ENCODE peak calls at places on chromosomes 3 and 15, in ten cellular contexts. Z is nephron progenitor cell; D is CD8-positive, alpha-beta T cell; E is upper lobe of right lung; O is endodermal cell; L is neural progenitor cell; P is neural crest cell; G is fibroblast of lung; M is HCT116; W is lower leg skin. H is an unnamed sample.

GRCh38 chr3:106018929-106019328 is 150.1 kb upstream of the CBLB start:
- DNase-seq in D (no peak), G (no peak), W (no peak), Z (no peak), P (no peak), M (no peak), L (no peak), O (no peak), E (no peak), H (no peak)

GRCh38 chr3:78165876-78166275 is 1126.0 kb downstream of the ROBO2 start:
- DNase-seq in Z (no peak), O (no peak), L (no peak), G (no peak), E (no peak), D (no peak), W (no peak), P (no peak), M (no peak), H (no peak)

GRCh38 chr3:155086041-155086440 is 5.9 kb downstream of the MME start:
- DNase-seq in O (no peak), L (no peak), G (no peak), D (no peak), E (no peak), P (no peak), M (no peak), Z (no peak), W (no peak), H (no peak)

GRCh38 chr3:78912217-78912616 is 855.6 kb downstream of the ROBO1 start:
- DNase-seq in Z (no peak), P (no peak), E (no peak), D (no peak), G (no peak), O (no peak), M (no peak), W (no peak), L (no peak), H (no peak)

GRCh38 chr3:105606052-105606451 is 239.3 kb downstream of the ALCAM start:
- DNase-seq in M (no peak), W (no peak), O (no peak), P (no peak), L (no peak), D (no peak), G (peak), E (no peak), Z (no peak), H (no peak)

GRCh38 chr3:124702950-124703349 is 27.3 kb upstream of the UMPS start:
- DNase-seq in L (no peak), Z (no peak), E (no peak), W (no peak), G (no peak), M (no peak), O (no peak), D (no peak), P (no peak), H (no peak)

GRCh38 chr3:66442254-66443249 is 58.3 kb downstream of the LRIG1 start:
- DNase-seq in L (peak), D (no peak), M (no peak), G (peak), Z (peak), P (no peak), O (peak), W (peak), E (peak), H (no peak)

GRCh38 chr3:31241533-31241932 is 291.2 kb upstream of the STT3B start:
- DNase-seq in W (no peak), M (no peak), E (no peak), P (no peak), Z (no peak), D (no peak), O (no peak), G (no peak), L (no peak), H (no peak)

GRCh38 chr15:59283717-59284336 is 77.2 kb downstream of the LDHAL6B start:
- DNase-seq in P (no peak), W (peak), E (no peak), L (no peak), M (peak), O (no peak), D (no peak), Z (no peak), G (no peak), H (no peak)

GRCh38 chr15:93111451-93111850 is 22.4 kb upstream of the RGMA start:
- DNase-seq in G (no peak), M (no peak), D (no peak), E (no peak), O (no peak), Z (no peak), P (no peak), W (no peak), L (no peak), H (no peak)

GRCh38 chr3:197392961-197393360 is 94.5 kb upstream of the DLG1 start:
- DNase-seq in Z (no peak), W (no peak), O (no peak), G (peak), P (no peak), M (no peak), D (no peak), L (no peak), E (no peak), H (no peak)

GRCh38 chr3:47414666-47415587 is 34.1 kb downstream of the PTPN23 start:
- DNase-seq in P (no peak), G (no peak), L (no peak), M (no peak), Z (no peak), D (no peak), W (no peak), O (no peak), E (no peak), H (no peak)

GRCh38 chr15:39273805-39274411 is 307.0 kb upstream of the THBS1 start:
- DNase-seq in D (no peak), L (no peak), G (peak), Z (no peak), E (no peak), O (no peak), W (no peak), M (no peak), P (no peak), H (no peak)

GRCh38 chr3:67937498-67938118 is 283.2 kb upstream of the SUCLG2 start:
- DNase-seq in L (no peak), P (no peak), O (no peak), D (no peak), Z (no peak), W (no peak), E (no peak), G (peak), M (no peak), H (no peak)

GRCh38 chr3:131361464-131362421 is 19.8 kb upstream of the NUDT16 start:
- DNase-seq in W (peak), L (peak), Z (peak), E (peak), D (no peak), O (peak), G (peak), M (peak), P (peak), H (peak)

GRCh38 chr3:112629425-112629824 is 11.5 kb downstream of the CCDC80 start:
- DNase-seq in L (no peak), O (peak), G (peak), M (peak), Z (no peak), P (no peak), W (peak), E (no peak), D (no peak), H (no peak)

GRCh38 chr15:100247228-100248225 is 94.2 kb downstream of the ADAMTS17 start:
- DNase-seq in G (no peak), P (no peak), Z (no peak), M (no peak), D (no peak), E (no peak), O (peak), L (no peak), W (peak), H (no peak)

GRCh38 chr3:132726341-132726823 is 4.2 kb upstream of the NPHP3 start:
- DNase-seq in Z (no peak), W (no peak), G (peak), D (no peak), P (no peak), E (no peak), M (no peak), O (no peak), L (peak), H (no peak)

GRCh38 chr15:31255732-31256384 is 70.8 kb upstream of the KLF13 start:
- DNase-seq in Z (no peak), O (no peak), E (peak), W (no peak), D (no peak), P (no peak), G (no peak), M (no peak), L (no peak), H (no peak)

GRCh38 chr3:179071161-179071568 is 444 bp downstream of the ZMAT3 start:
- DNase-seq in D (peak), L (no peak), W (no peak), Z (no peak), M (no peak), G (peak), E (no peak), P (no peak), O (no peak), H (no peak)

GRCh38 chr15:77836116-77836798 is 203.5 kb upstream of the LINGO1 start:
- DNase-seq in O (peak), M (peak), E (peak), Z (peak), D (no peak), L (peak), W (no peak), G (peak), P (no peak), H (no peak)

GRCh38 chr3:31105438-31106077 is 211.1 kb upstream of the GADL1 start:
- DNase-seq in D (no peak), M (no peak), Z (no peak), W (no peak), O (no peak), E (no peak), P (no peak), G (peak), L (no peak), H (no peak)

GRCh38 chr3:24512564-24513197 is 18.0 kb upstream of the THRB start:
- DNase-seq in O (no peak), L (no peak), G (no peak), Z (no peak), M (no peak), E (no peak), D (no peak), W (no peak), P (no peak), H (no peak)

GRCh38 chr15:88238618-88239430 is 17.7 kb downstream of the NTRK3 start:
- DNase-seq in W (no peak), D (no peak), P (no peak), E (peak), O (no peak), Z (no peak), L (no peak), G (peak), M (no peak), H (no peak)

GRCh38 chr3:194808709-194809108 is 123.0 kb downstream of the FAM43A start:
- DNase-seq in W (no peak), O (no peak), D (no peak), E (no peak), P (no peak), G (peak), L (no peak), Z (no peak), M (no peak), H (no peak)

GRCh38 chr3:187750513-187751123 is 5.3 kb upstream of the BCL6 start:
- DNase-seq in M (no peak), Z (peak), L (peak), D (no peak), G (peak), O (no peak), E (no peak), W (no peak), P (no peak), H (no peak)

GRCh38 chr15:62775932-62776331 is 266.6 kb upstream of the TPM1 start:
- DNase-seq in Z (no peak), O (peak), L (no peak), W (no peak), M (no peak), E (no peak), G (no peak), P (no peak), D (no peak), H (no peak)

GRCh38 chr3:170220871-170221270 is 1.4 kb upstream of the PRKCI start:
- DNase-seq in P (no peak), W (no peak), M (no peak), E (no peak), L (no peak), D (no peak), Z (no peak), O (no peak), G (peak), H (no peak)

GRCh38 chr3:52121813-52122212 is 32.4 kb downstream of the POC1A start:
- DNase-seq in E (no peak), M (no peak), O (no peak), Z (no peak), P (no peak), D (no peak), L (no peak), G (no peak), W (no peak), H (no peak)

GRCh38 chr3:167783781-167784180 is 48.3 kb downstream of the SERPINI1 start:
- DNase-seq in M (no peak), O (no peak), P (no peak), L (no peak), D (no peak), Z (no peak), G (peak), E (no peak), W (no peak), H (no peak)

GRCh38 chr3:24145981-24146822 is 201.1 kb downstream of the NR1D2 start:
- DNase-seq in E (no peak), G (peak), L (no peak), Z (no peak), W (no peak), O (no peak), M (no peak), D (no peak), P (no peak), H (no peak)

GRCh38 chr15:91948001-91948608 is 94.6 kb downstream of the SLCO3A1 start:
- DNase-seq in G (peak), E (no peak), D (no peak), O (peak), W (no peak), L (peak), P (no peak), Z (no peak), M (no peak), H (no peak)

GRCh38 chr15:101368868-101369642 is 74.0 kb upstream of the SNRPA1 start:
- DNase-seq in Z (no peak), L (no peak), E (no peak), D (no peak), M (no peak), O (no peak), W (no peak), G (no peak), P (no peak), H (no peak)

GRCh38 chr3:53084310-53085001 is 38.6 kb upstream of the SFMBT1 start:
- DNase-seq in G (peak), L (no peak), O (peak), D (no peak), W (no peak), E (peak), Z (no peak), M (no peak), P (no peak), H (no peak)

DNA sequence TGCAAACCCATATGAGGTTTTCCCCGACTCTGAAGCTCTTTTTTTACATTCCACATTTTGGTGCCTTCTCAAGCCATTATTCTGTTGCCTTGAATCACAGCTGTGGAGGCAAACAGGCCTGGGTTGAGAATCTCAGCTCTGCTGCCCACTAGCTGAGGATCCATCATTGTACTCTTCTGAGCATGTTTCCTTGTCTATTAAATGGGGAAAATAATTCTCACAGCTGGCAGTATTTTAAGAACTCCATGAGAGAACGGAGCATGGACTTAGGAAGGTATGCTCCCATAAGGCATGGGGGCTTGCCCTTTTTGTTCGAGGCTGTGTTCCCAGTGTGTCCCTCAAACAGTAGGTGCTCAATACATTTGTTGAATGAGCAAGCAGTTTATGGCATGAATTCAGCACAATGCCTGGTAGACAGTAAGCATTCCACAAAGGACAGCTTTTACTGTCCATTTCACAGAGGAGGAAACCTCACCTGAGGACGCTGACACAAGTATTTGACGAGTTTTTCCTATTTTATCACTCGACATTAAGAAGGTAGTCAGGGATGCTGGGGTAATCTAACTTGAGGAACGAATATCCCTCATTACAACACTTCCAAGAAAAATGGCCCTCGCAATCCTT is 2.2 kb upstream of the PTPRG start:
- DNase-seq in P (no peak), M (no peak), E (no peak), W (no peak), Z (no peak), O (no peak), G (no peak), L (no peak), D (no peak), H (no peak)
- TF ChIP-seq CTCF in P (peak), M (no peak), E (no peak), W (no peak), Z (no peak), O (peak), G (peak), L (no peak), D (no peak), H (no peak)

GRCh38 chr3:71456155-71456554 is 127.4 kb downstream of the FOXP1 start:
- DNase-seq in P (no peak), M (no peak), L (no peak), O (no peak), Z (no peak), W (no peak), D (no peak), G (no peak), E (no peak), H (no peak)
- TF ChIP-seq CTCF in P (no peak), M (no peak), L (no peak), O (no peak), Z (no peak), W (no peak), D (peak), G (peak), E (no peak), H (no peak)

GRCh38 chr3:13563321-13563720 is 14.4 kb downstream of the FBLN2 start:
- DNase-seq in O (no peak), D (no peak), L (no peak), P (no peak), G (no peak), Z (no peak), E (no peak), M (no peak), W (no peak), H (no peak)

GRCh38 chr3:13561967-13562366 is 13.0 kb downstream of the FBLN2 start:
- DNase-seq in M (no peak), L (no peak), W (no peak), Z (no peak), P (no peak), G (no peak), D (no peak), E (no peak), O (no peak), H (no peak)

GRCh38 chr3:13559751-13560540 is 11.0 kb downstream of the FBLN2 start:
- DNase-seq in O (no peak), D (no peak), G (peak), Z (no peak), E (no peak), P (no peak), W (no peak), L (no peak), M (no peak), H (no peak)

GRCh38 chr3:13563911-13564310 is 15.0 kb downstream of the FBLN2 start:
- DNase-seq in D (no peak), L (no peak), M (no peak), Z (no peak), O (no peak), P (no peak), G (no peak), W (no peak), E (no peak), H (no peak)

GRCh38 chr3:13561376-13561775 is 12.5 kb downstream of the FBLN2 start:
- DNase-seq in O (no peak), P (no peak), Z (no peak), M (no peak), L (no peak), D (no peak), E (no peak), G (no peak), W (no peak), H (no peak)
- TF ChIP-seq CTCF in O (no peak), P (no peak), Z (no peak), M (no peak), L (no peak), D (no peak), E (no peak), G (no peak), W (no peak), H (no peak)

GRCh38 chr3:14277557-14277956 is 98.9 kb downstream of the LSM3 start:
- DNase-seq in G (no peak), L (no peak), E (no peak), P (no peak), W (no peak), O (no peak), Z (no peak), D (no peak), M (no peak), H (no peak)

GRCh38 chr3:14273886-14274517 is 95.4 kb downstream of the LSM3 start:
- DNase-seq in P (no peak), Z (no peak), L (no peak), G (peak), D (no peak), M (no peak), W (no peak), O (peak), E (no peak), H (no peak)

GRCh38 chr3:14275962-14276909 is 97.6 kb downstream of the LSM3 start:
- DNase-seq in E (no peak), D (no peak), P (no peak), G (no peak), M (no peak), L (no peak), W (no peak), O (no peak), Z (no peak), H (no peak)

GRCh38 chr3:14274537-14274936 is 95.9 kb downstream of the LSM3 start:
- DNase-seq in P (no peak), Z (no peak), G (no peak), E (no peak), O (peak), D (no peak), W (no peak), M (no peak), L (peak), H (no peak)

DNA sequence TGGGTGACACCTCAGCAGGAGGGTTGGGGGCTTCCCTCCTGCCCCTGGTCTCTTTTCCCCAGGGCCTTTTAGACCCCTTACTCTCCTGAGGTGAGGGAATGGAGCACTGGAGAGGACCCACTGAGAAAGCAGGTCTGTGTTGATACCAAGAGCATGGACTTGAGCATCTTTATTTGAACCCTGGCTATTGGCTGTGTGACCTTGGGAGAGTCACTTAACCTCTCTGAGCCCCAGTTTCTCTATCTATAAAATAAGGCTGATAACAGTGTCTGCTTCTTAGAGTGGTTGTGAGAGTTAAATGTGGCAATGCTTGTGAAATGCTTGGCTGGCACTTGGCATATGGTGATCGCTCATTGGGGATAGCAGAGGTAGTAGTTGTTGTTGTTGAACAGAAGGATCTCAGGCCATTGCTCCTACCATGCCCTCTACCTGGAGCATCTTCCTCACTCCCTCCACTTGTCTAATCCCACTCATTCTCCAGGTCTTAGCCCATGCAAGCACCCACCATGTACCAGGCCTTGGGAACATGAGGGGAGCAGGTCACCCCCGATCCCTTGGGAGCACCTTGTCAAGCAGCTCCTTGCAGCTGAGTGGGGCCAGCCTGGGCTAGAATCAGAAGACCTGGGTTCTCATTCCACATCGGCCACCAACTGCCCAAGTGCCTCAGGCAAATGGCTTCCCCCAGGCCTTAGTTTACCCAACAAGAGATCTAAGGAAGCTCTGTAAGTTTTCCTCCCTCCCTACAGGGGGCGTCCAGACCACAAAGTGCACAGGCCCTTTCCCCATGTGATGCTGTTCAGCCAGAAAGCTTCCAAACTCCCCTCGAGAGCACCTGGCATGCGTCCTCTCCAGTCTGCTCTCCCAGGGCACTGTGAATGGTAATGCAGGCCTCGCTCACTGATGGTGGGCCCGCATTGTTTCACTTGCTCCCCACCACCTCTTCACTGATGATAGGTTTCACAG is 96.7 kb downstream of the LSM3 start:
- DNase-seq in P (no peak), O (peak), L (peak), M (peak), E (no peak), Z (no peak), W (no peak), G (no peak), D (no peak), H (no peak)
- TF ChIP-seq CTCF in P (peak), O (peak), L (peak), M (peak), E (peak), Z (no peak), W (no peak), G (peak), D (no peak), H (peak)

GRCh38 chr3:188830955-188831354 is 340.8 kb upstream of the TPRG1 start:
- DNase-seq in Z (no peak), L (no peak), G (no peak), M (no peak), O (no peak), E (no peak), W (no peak), P (no peak), D (no peak), H (no peak)
- TF ChIP-seq CTCF in Z (no peak), L (peak), G (no peak), M (peak), O (peak), E (peak), W (no peak), P (peak), D (no peak), H (peak)